ENCODE peak calls at places on chromosomes 11 and 22, in five cellular contexts. M is K562, A is HepG2, E is upper lobe of left lung, O is GM12878. U is an unnamed sample.

GRCh38 chr22:20013382-20013871 is 3.2 kb downstream of the ARVCF start:
- ATAC-seq in A (peak), M (peak), E (no peak), O (peak), U (no peak)

GRCh38 chr22:39309364-39309861 is 10.0 kb downstream of the RPL3 start:
- ATAC-seq in E (no peak), M (no peak), A (peak), O (no peak), U (no peak)

GRCh38 chr22:49811014-49811791 is 16.5 kb downstream of the BRD1 start:
- ATAC-seq in M (no peak), E (no peak), O (peak), A (no peak), U (no peak)

GRCh38 chr11:43504316-43504950 is 145.7 kb downstream of the TTC17 start:
- ATAC-seq in M (peak), E (no peak), A (peak), O (peak), U (no peak)

GRCh38 chr11:68617925-68618809 is 66.2 kb upstream of the GAL start:
- ATAC-seq in E (peak), O (no peak), A (peak), M (no peak), U (no peak)

GRCh38 chr11:73584831-73585230 is 13.1 kb downstream of the FAM168A start:
- ATAC-seq in A (no peak), E (no peak), M (no peak), O (no peak), U (no peak)

GRCh38 chr22:19396934-19397728 is 34.4 kb downstream of the HIRA start:
- ATAC-seq in E (no peak), A (no peak), M (peak), O (no peak), U (no peak)

GRCh38 chr11:121453589-121454299 is 977 bp upstream of the SORL1-AS1 start:
- ATAC-seq in O (peak), E (no peak), A (peak), M (no peak), U (no peak)

GRCh38 chr22:41431656-41432055 is 14.9 kb downstream of the TOB2 start:
- ATAC-seq in O (no peak), A (peak), E (no peak), M (no peak), U (no peak)

GRCh38 chr22:39556970-39557811 is 13.4 kb upstream of the CACNA1I start:
- ATAC-seq in A (no peak), O (peak), E (no peak), M (peak), U (no peak)

GRCh38 chr11:62931501-62932278 is 10.5 kb upstream of the CHRM1 start:
- ATAC-seq in A (no peak), E (no peak), M (no peak), O (no peak), U (no peak)

GRCh38 chr11:74524501-74524900 is 31.0 kb upstream of the LIPT2 start:
- ATAC-seq in O (no peak), M (no peak), E (no peak), A (no peak), U (no peak)

GRCh38 chr11:131514062-131514461 is 143.6 kb downstream of the NTM start:
- ATAC-seq in E (no peak), M (no peak), O (no peak), A (no peak), U (no peak)

GRCh38 chr11:125346565-125347260 is 149.4 kb downstream of the FEZ1 start:
- ATAC-seq in M (no peak), E (no peak), A (no peak), O (no peak), U (no peak)

GRCh38 chr11:108559904-108560303 is 33.7 kb downstream of the EXPH5 start:
- ATAC-seq in E (no peak), A (no peak), O (no peak), M (no peak), U (no peak)

GRCh38 chr11:110505514-110506284 is 76.0 kb downstream of the FDX1 start:
- ATAC-seq in M (no peak), E (no peak), O (no peak), A (no peak), U (no peak)

GRCh38 chr11:123822591-123822990 is 16.4 kb upstream of the OR6M1 start:
- ATAC-seq in A (no peak), M (no peak), E (no peak), O (no peak), U (no peak)

GRCh38 chr11:35012467-35013191 is 96.2 kb downstream of the PDHX start:
- ATAC-seq in A (no peak), M (no peak), O (peak), E (no peak), U (no peak)

GRCh38 chr11:121520243-121521144 is 67.7 kb upstream of the SORL1-AS1 start:
- ATAC-seq in O (no peak), A (no peak), E (no peak), M (no peak), U (peak)

GRCh38 chr11:130562549-130562948 is 114.1 kb downstream of the ADAMTS15 start:
- ATAC-seq in M (no peak), E (no peak), A (no peak), O (no peak), U (no peak)

GRCh38 chr11:85745626-85746025 is 59.6 kb upstream of the CCDC89 start:
- ATAC-seq in O (no peak), A (no peak), M (no peak), E (no peak), U (no peak)

GRCh38 chr11:118434553-118435232 is 1.6 kb upstream of the KMT2A start:
- ATAC-seq in O (peak), E (no peak), M (peak), A (peak), U (no peak)

GRCh38 chr11:117426297-117426685 is 98.6 kb downstream of the CEP164 start:
- ATAC-seq in O (peak), A (peak), E (peak), M (peak), U (peak)

GRCh38 chr11:46588131-46588530 is 5.7 kb downstream of the AMBRA1 start:
- ATAC-seq in E (no peak), O (no peak), M (no peak), A (no peak), U (no peak)
- TF ChIP-seq EP300 in E (no peak), O (no peak), M (no peak), A (no peak), U (no peak)

DNA sequence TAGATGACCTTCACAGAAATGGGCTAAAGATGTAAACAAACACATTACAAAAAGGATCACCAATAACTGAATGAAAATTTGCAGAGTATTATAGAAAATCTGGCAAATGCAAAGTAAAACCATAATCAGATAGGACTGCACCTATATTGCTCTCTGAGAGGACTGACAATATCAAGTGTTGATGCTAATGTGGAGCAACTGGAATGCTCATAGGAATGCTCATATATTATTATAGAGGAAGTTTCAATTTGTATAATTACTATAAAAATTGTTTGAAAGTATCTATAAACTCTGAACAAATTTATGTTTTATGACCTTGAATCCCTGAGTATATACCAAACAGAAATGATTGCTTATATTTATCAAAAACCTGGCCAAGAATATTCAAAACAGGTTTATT is 18.4 kb upstream of the TEAD1 start:
- ATAC-seq in A (no peak), O (no peak), E (no peak), M (no peak), U (no peak)
- TF ChIP-seq POLR2AphosphoS5 in A (no peak), O (no peak), E (no peak), M (no peak), U (no peak)

GRCh38 chr11:788953-789940 is 643 bp downstream of the CEND1 start:
- ATAC-seq in M (no peak), A (peak), O (peak), E (no peak), U (no peak)

GRCh38 chr11:788009-788640 is 1.8 kb downstream of the CEND1 start:
- ATAC-seq in M (no peak), O (peak), A (peak), E (no peak), U (no peak)

GRCh38 chr11:783581-784015 is 6.3 kb downstream of the CEND1 start:
- ATAC-seq in A (no peak), E (peak), O (no peak), M (peak), U (peak)

GRCh38 chr11:787084-787675 is 2.7 kb downstream of the CEND1 start:
- ATAC-seq in E (no peak), M (no peak), O (no peak), A (no peak), U (no peak)

GRCh38 chr11:786235-787083 is 3.4 kb downstream of the CEND1 start:
- ATAC-seq in O (no peak), E (no peak), M (no peak), A (no peak), U (no peak)
- TF ChIP-seq POLR2A in O (peak), E (no peak), M (no peak), A (no peak), U (no peak)

GRCh38 chr22:37062366-37062655 is 10.8 kb downstream of the KCTD17 start:
- ATAC-seq in M (no peak), A (no peak), O (no peak), E (no peak), U (no peak)

GRCh38 chr22:37065149-37065548 is 13.6 kb downstream of the KCTD17 start:
- ATAC-seq in E (no peak), O (no peak), A (no peak), M (no peak), U (no peak)

GRCh38 chr22:37062657-37063381 is 11.3 kb downstream of the KCTD17 start:
- ATAC-seq in M (no peak), E (no peak), O (no peak), A (peak), U (no peak)

GRCh38 chr22:37064553-37064952 is 13.0 kb downstream of the KCTD17 start:
- ATAC-seq in O (no peak), A (no peak), M (no peak), E (no peak), U (no peak)

GRCh38 chr22:37063436-37064420 is 12.2 kb downstream of the KCTD17 start:
- ATAC-seq in A (no peak), O (no peak), M (no peak), E (no peak), U (no peak)
- TF ChIP-seq EP300 in A (no peak), O (no peak), M (no peak), E (no peak), U (no peak)

GRCh38 chr11:87851234-87851633 is 324.0 kb downstream of the RAB38 start:
- ATAC-seq in E (no peak), A (no peak), O (no peak), M (no peak), U (no peak)
- TF ChIP-seq POLR2AphosphoS5 in E (no peak), A (no peak), O (no peak), M (no peak), U (no peak)

DNA sequence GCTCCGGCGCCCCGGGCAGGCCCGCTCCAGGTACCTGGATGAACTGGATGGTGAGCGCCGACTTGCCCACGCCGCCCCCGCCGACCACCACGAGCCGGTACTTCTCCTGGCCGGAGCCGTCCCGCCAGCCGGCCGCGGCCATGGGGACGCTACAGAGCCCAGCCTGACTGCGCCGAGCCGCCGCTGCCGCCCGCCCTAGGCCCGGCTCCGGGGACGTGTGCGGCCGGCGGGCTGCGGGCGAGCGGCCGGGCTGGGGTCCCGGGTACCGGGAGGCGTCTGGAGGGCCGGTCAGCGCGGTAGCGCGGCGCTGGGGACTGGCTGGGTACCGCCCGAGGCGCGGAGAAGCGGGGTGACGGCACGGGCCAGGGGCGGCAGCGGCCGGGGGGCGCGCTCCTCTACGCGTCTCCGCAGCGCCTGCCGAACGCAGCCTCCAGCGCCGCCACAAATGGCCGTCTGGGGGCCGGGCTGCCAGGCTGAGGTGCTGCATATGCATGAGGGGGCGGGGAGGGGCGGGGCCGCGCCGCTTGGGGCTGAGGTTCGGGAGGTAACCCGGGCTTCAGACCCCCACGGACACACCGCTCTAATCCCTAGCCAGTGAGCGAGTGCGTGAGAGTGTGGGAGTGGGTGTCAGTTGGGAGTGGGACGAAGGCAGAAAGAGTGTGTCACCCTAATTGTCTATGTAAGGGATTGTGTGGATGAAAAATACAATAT is at the start of gene RRAS2:
- ATAC-seq in A (peak), E (peak), M (peak), O (peak), U (peak)
- TF ChIP-seq POLR2A in A (peak), E (no peak), M (peak), O (peak), U (peak)

DNA sequence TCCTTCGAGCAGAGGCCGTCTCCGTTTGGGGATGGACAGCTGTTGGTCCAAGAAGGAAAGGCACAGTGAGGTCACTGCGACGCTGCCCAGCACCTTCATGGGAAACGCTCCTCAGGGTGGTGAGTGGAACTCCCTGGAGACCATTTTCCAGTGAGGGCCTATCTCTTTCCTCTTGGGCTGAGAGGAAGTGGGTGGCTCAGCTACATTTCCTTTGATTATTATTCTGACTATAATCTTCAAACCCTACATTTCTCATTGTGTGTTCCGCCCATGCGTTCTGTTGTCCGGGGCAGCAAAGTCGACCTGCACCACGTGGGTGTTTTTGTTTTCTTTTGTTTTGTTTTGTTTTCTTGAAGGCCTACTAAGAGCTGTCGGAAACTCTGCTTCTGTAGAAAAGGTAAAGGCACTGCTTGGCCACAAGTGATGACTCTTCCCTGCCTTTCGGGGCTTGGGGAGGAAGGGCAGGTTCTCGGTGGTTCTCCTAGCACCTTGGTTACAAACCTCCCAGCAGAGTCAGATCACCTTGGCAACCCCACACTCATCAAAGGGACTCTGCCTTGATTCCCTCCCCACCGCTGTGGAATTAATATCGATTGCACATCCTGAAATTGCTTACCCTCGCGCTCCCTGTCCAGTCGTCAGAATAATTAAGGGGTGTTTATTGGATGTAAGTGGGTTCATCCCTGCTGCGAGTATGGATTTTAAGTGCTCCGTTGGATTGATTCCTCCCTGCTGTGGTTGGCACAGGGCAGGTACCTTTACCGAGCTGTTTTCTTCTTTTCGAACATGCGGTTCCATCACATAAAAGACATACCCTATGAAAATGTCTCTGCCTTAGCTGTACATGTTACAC is 7.2 kb downstream of the PARVB start:
- ATAC-seq in E (no peak), O (no peak), M (no peak), A (no peak), U (no peak)
- TF ChIP-seq EP300 in E (peak), O (no peak), M (no peak), A (no peak), U (no peak)

DNA sequence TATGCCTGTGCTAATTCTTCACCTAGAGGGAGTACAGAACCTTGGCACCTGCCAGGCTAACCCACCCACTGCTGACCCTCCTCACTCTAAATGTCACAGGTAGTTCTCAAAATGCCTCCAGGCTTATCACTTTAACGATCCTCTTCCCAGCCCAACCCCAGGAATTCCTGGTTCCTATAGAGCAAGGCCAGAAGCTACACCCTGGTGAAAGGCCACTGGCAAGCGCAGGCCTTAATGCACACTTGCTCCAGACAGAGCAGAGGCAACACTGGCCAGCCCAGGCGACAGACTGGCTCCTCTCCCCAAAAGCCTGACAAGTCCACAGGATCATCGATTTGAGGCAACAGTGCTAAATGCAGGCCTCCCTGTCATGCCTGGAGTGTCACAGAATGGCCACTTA is 38.8 kb downstream of the PACSIN2 start:
- ATAC-seq in O (no peak), A (peak), M (no peak), E (no peak), U (no peak)
- TF ChIP-seq POLR2AphosphoS5 in O (no peak), A (no peak), M (no peak), E (no peak), U (no peak)

DNA sequence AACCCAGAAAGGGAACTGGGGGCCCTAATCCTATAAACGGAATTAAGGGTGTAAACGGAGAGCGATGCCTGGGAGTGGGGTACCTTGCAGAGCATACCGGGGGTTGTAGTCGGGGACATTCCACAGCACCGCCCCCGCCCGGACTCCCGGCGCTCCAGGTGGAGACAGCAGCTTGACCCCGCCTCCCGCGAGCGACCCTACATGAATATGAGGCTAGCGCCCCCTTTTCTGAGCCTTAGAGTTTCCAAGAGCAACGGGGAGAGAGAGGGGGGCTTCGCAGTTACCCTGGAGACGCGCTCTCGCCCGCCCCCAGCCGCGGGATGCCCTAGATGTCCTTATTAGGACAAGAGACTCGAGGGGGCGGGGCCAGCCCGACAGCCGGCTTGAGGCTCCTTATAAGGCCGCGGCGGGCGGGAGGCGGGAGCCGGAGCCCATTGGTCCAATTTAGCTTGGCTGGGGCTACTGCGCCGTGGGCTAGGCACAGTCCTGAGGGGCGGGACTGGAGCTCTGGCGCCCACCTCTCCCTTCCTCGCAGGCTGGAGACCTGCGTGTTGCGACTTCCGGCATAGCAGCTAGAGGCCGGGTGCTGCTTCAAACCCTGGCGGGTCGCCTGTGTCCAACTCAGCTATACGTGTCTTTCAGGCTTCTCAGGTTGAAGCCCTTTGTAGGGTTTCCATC is 960 bp upstream of the MUS81 start:
- ATAC-seq in E (peak), O (peak), M (peak), A (peak), U (peak)
- TF ChIP-seq POLR2A in E (no peak), O (peak), M (peak), A (no peak), U (peak)